ENCODE peak calls at places on chromosomes 3 and 15, in four cellular contexts. V, J, X and G are unnamed samples.

GRCh38 chr3:30693470-30694120 is 87.2 kb downstream of the TGFBR2 start:
- DNase-seq in V (peak; percentile 48), J (no peak), X (peak; percentile 77), G (peak; percentile 29)

GRCh38 chr15:84734794-84735479 is 13.5 kb upstream of the ZNF592 start:
- DNase-seq in V (no peak), J (no peak), X (peak; percentile 89), G (no peak)

GRCh38 chr3:12999147-13000140 is 73.8 kb downstream of the IQSEC1 start:
- DNase-seq in V (peak; percentile 56), J (peak; percentile 57), X (no peak), G (peak; percentile 94)

GRCh38 chr15:85708402-85708932 is 86.3 kb downstream of the KLHL25 start:
- DNase-seq in V (no peak), J (no peak), X (no peak), G (no peak)

GRCh38 chr15:64067564-64068030 is 21.3 kb upstream of the DAPK2 start:
- DNase-seq in V (peak; percentile 69), J (peak; percentile 70), X (peak; percentile 64), G (no peak)

GRCh38 chr3:124174910-124175874 is 183.3 kb upstream of the ROPN1 start:
- DNase-seq in V (no peak), J (no peak), X (no peak), G (no peak)

GRCh38 chr3:140943781-140944547 is 2.3 kb downstream of the SLC25A36 start:
- DNase-seq in V (no peak), J (no peak), X (no peak), G (no peak)

GRCh38 chr3:155748611-155749365 is 3.9 kb upstream of the PLCH1 start:
- DNase-seq in V (no peak), J (no peak), X (no peak), G (no peak)

GRCh38 chr15:77057072-77057471 is 13.8 kb downstream of the TSPAN3 start:
- DNase-seq in V (no peak), J (no peak), X (no peak), G (no peak)

GRCh38 chr3:11596387-11596786 is 47.3 kb downstream of the VGLL4 start:
- DNase-seq in V (peak; percentile 56), J (no peak), X (no peak), G (no peak)

GRCh38 chr15:98547741-98548166 is 100.6 kb upstream of the IGF1R start:
- DNase-seq in V (peak; percentile 33), J (no peak), X (no peak), G (no peak)

GRCh38 chr3:191361456-191361855 is 31.1 kb upstream of the UTS2B start:
- DNase-seq in V (no peak), J (no peak), X (no peak), G (no peak)